ENCODE peak calls at places on chromosomes 12 and 14, in ten cellular contexts. V is mesenchymal stem cell, T is adrenal gland, C is coronary artery, M is uterus, Q is kidney, Z is HepG2, J is HL-60, A is pancreas, R is lung. G is an unnamed sample.

GRCh38 chr12:59699408-59700144 is 103.7 kb downstream of the SLC16A7 start:
- DNase-seq in V (peak), T (no peak), C (no peak), M (no peak), Q (no peak), Z (no peak), J (peak), A (no peak), R (no peak), G (no peak)

GRCh38 chr12:47838286-47838931 is 18.7 kb upstream of the HDAC7 start:
- DNase-seq in V (peak), T (peak), C (peak), M (no peak), Q (no peak), Z (peak), J (no peak), A (no peak), R (no peak), G (no peak)

GRCh38 chr12:89345830-89346740 is 6.2 kb downstream of the DUSP6 start:
- DNase-seq in V (peak), T (peak), C (no peak), M (no peak), Q (no peak), Z (no peak), J (peak), A (peak), R (peak), G (no peak)

GRCh38 chr14:93712838-93713724 is 75.2 kb downstream of the PRIMA1 start:
- DNase-seq in V (no peak), T (no peak), C (peak), M (no peak), Q (peak), Z (no peak), J (no peak), A (no peak), R (no peak), G (no peak)

GRCh38 chr14:41167040-41167439 is 439.6 kb upstream of the LRFN5 start:
- DNase-seq in V (no peak), T (no peak), C (no peak), M (no peak), Q (no peak), Z (no peak), J (no peak), A (no peak), R (no peak), G (no peak)

GRCh38 chr14:105148604-105149145 is 19.9 kb downstream of the JAG2 start:
- DNase-seq in V (no peak), T (no peak), C (no peak), M (no peak), Q (no peak), Z (no peak), J (no peak), A (no peak), R (no peak), G (no peak)

GRCh38 chr12:127257366-127257935 is 1009.5 kb upstream of the TMEM132C start:
- DNase-seq in V (no peak), T (no peak), C (no peak), M (no peak), Q (no peak), Z (no peak), J (no peak), A (no peak), R (no peak), G (no peak)

GRCh38 chr12:75722714-75723200 is 211.3 kb upstream of the KRR1 start:
- DNase-seq in V (peak), T (peak), C (no peak), M (peak), Q (no peak), Z (peak), J (peak), A (peak), R (peak), G (peak)

GRCh38 chr12:75862692-75863471 is 168.7 kb downstream of the PHLDA1 start:
- DNase-seq in V (peak), T (peak), C (no peak), M (no peak), Q (no peak), Z (peak), J (no peak), A (no peak), R (no peak), G (no peak)

GRCh38 chr14:38336298-38336697 is 80.4 kb upstream of the CLEC14A start:
- DNase-seq in V (no peak), T (no peak), C (no peak), M (no peak), Q (no peak), Z (no peak), J (no peak), A (no peak), R (no peak), G (no peak)

GRCh38 chr14:95346820-95347219 is 27.1 kb upstream of the CLMN start:
- DNase-seq in V (no peak), T (no peak), C (no peak), M (no peak), Q (no peak), Z (no peak), J (no peak), A (no peak), R (no peak), G (peak)

GRCh38 chr12:74620932-74621331 is 83.3 kb downstream of the ATXN7L3B start:
- DNase-seq in V (no peak), T (no peak), C (no peak), M (no peak), Q (no peak), Z (no peak), J (no peak), A (no peak), R (no peak), G (no peak)

GRCh38 chr14:39219075-39219499 is 14.6 kb upstream of the MIA2 start:
- DNase-seq in V (no peak), T (peak), C (no peak), M (no peak), Q (no peak), Z (peak), J (no peak), A (no peak), R (no peak), G (no peak)

GRCh38 chr12:94192506-94192905 is 44.1 kb downstream of the PLXNC1 start:
- DNase-seq in V (no peak), T (no peak), C (no peak), M (no peak), Q (no peak), Z (no peak), J (no peak), A (no peak), R (no peak), G (no peak)

GRCh38 chr12:90858261-90858660 is 96.7 kb downstream of the CCER1 start:
- DNase-seq in V (no peak), T (no peak), C (no peak), M (no peak), Q (no peak), Z (peak), J (no peak), A (peak), R (no peak), G (no peak)

GRCh38 chr12:116133149-116133548 is 144.3 kb downstream of the MED13L start:
- DNase-seq in V (peak), T (no peak), C (no peak), M (no peak), Q (no peak), Z (peak), J (peak), A (no peak), R (no peak), G (no peak)

GRCh38 chr14:55077155-55077554 is 25.7 kb downstream of the MAPK1IP1L start:
- DNase-seq in V (peak), T (no peak), C (no peak), M (no peak), Q (no peak), Z (peak), J (no peak), A (no peak), R (no peak), G (no peak)

GRCh38 chr14:104735830-104736642 is 12.0 kb downstream of the ADSS1 start:
- DNase-seq in V (peak), T (peak), C (peak), M (peak), Q (peak), Z (peak), J (no peak), A (no peak), R (peak), G (peak)

GRCh38 chr12:85829391-85829790 is 6.8 kb downstream of the RASSF9 start:
- DNase-seq in V (no peak), T (no peak), C (no peak), M (no peak), Q (no peak), Z (no peak), J (no peak), A (no peak), R (no peak), G (no peak)

GRCh38 chr14:55265197-55265596 is 6.0 kb upstream of the FBXO34 start:
- DNase-seq in V (no peak), T (no peak), C (no peak), M (no peak), Q (no peak), Z (peak), J (peak), A (no peak), R (no peak), G (no peak)

GRCh38 chr14:99870617-99871016 is 77.4 kb downstream of the EML1 start:
- DNase-seq in V (no peak), T (no peak), C (no peak), M (no peak), Q (no peak), Z (no peak), J (no peak), A (no peak), R (no peak), G (no peak)

GRCh38 chr14:76977793-76978730 is 50.4 kb downstream of the IRF2BPL start:
- DNase-seq in V (peak), T (peak), C (no peak), M (peak), Q (peak), Z (peak), J (peak), A (no peak), R (peak), G (peak)

GRCh38 chr12:89373772-89374572 is 21.7 kb upstream of the DUSP6 start:
- DNase-seq in V (peak), T (peak), C (no peak), M (no peak), Q (no peak), Z (no peak), J (no peak), A (no peak), R (no peak), G (no peak)

GRCh38 chr12:109767991-109768900 is 54.6 kb downstream of the FAM222A start:
- DNase-seq in V (no peak), T (no peak), C (peak), M (no peak), Q (peak), Z (no peak), J (no peak), A (no peak), R (no peak), G (peak)

GRCh38 chr14:47658041-47658440 is 17.4 kb downstream of the MDGA2 start:
- DNase-seq in V (no peak), T (no peak), C (no peak), M (no peak), Q (no peak), Z (no peak), J (no peak), A (no peak), R (no peak), G (no peak)

GRCh38 chr12:127025545-127025944 is 1241.4 kb upstream of the TMEM132C start:
- DNase-seq in V (no peak), T (no peak), C (no peak), M (no peak), Q (no peak), Z (no peak), J (no peak), A (no peak), R (no peak), G (no peak)

GRCh38 chr12:93378373-93379310 is 917 bp downstream of the NUDT4 start:
- DNase-seq in V (peak), T (peak), C (no peak), M (peak), Q (peak), Z (no peak), J (no peak), A (no peak), R (peak), G (no peak)

GRCh38 chr12:12897286-12897685 is 5.9 kb downstream of the GPRC5A start:
- DNase-seq in V (no peak), T (no peak), C (no peak), M (no peak), Q (no peak), Z (no peak), J (no peak), A (no peak), R (no peak), G (no peak)

GRCh38 chr12:94649349-94650142 is 811 bp downstream of the TMCC3 start:
- DNase-seq in V (peak), T (peak), C (no peak), M (peak), Q (peak), Z (no peak), J (no peak), A (peak), R (peak), G (no peak)

GRCh38 chr14:70188292-70188607 is 501 bp downstream of the SLC8A3 start:
- DNase-seq in V (no peak), T (no peak), C (no peak), M (no peak), Q (no peak), Z (no peak), J (no peak), A (no peak), R (no peak), G (no peak)

GRCh38 chr12:132513458-132514135 is 23.6 kb downstream of the FBRSL1 start:
- DNase-seq in V (no peak), T (no peak), C (no peak), M (no peak), Q (no peak), Z (no peak), J (no peak), A (no peak), R (no peak), G (no peak)

GRCh38 chr14:95389471-95390011 is 69.8 kb upstream of the CLMN start:
- DNase-seq in V (no peak), T (peak), C (peak), M (peak), Q (peak), Z (no peak), J (no peak), A (peak), R (no peak), G (peak)

GRCh38 chr12:30106204-30106603 is 322.5 kb upstream of the TMTC1 start:
- DNase-seq in V (no peak), T (no peak), C (no peak), M (no peak), Q (no peak), Z (no peak), J (no peak), A (no peak), R (no peak), G (no peak)

GRCh38 chr14:95286649-95287048 is 33.1 kb downstream of the CLMN start:
- DNase-seq in V (no peak), T (no peak), C (no peak), M (no peak), Q (no peak), Z (no peak), J (no peak), A (no peak), R (no peak), G (no peak)

GRCh38 chr14:86942939-86943338 is 1050.0 kb downstream of the GALC start:
- DNase-seq in V (no peak), T (no peak), C (no peak), M (no peak), Q (no peak), Z (no peak), J (no peak), A (no peak), R (no peak), G (no peak)

GRCh38 chr12:4857472-4858291 is 52.0 kb upstream of the KCNA1 start:
- DNase-seq in V (peak), T (peak), C (no peak), M (peak), Q (peak), Z (peak), J (no peak), A (peak), R (peak), G (no peak)

GRCh38 chr12:27549231-27549800 is 25.3 kb downstream of the PPFIBP1 start:
- DNase-seq in V (peak), T (no peak), C (no peak), M (no peak), Q (no peak), Z (peak), J (no peak), A (no peak), R (no peak), G (no peak)

GRCh38 chr14:37167151-37168047 is 5.0 kb downstream of the SLC25A21 start:
- DNase-seq in V (no peak), T (no peak), C (no peak), M (no peak), Q (no peak), Z (no peak), J (no peak), A (no peak), R (no peak), G (no peak)
- H3K4me3 ChIP-seq in V (no peak), T (no peak), C (no peak), M (no peak), Q (no peak), Z (no peak), J (no peak), A (no peak), R (no peak), G (no peak)

GRCh38 chr14:98775892-98776291 is 496.1 kb downstream of the BCL11B start:
- DNase-seq in V (no peak), T (no peak), C (no peak), M (no peak), Q (no peak), Z (no peak), J (no peak), A (no peak), R (no peak), G (no peak)

GRCh38 chr14:98769326-98769725 is 502.7 kb downstream of the BCL11B start:
- DNase-seq in V (no peak), T (no peak), C (no peak), M (no peak), Q (no peak), Z (no peak), J (no peak), A (no peak), R (no peak), G (no peak)

GRCh38 chr14:98770151-98770550 is 501.8 kb downstream of the BCL11B start:
- DNase-seq in V (no peak), T (no peak), C (no peak), M (no peak), Q (no peak), Z (no peak), J (no peak), A (no peak), R (no peak), G (no peak)

DNA sequence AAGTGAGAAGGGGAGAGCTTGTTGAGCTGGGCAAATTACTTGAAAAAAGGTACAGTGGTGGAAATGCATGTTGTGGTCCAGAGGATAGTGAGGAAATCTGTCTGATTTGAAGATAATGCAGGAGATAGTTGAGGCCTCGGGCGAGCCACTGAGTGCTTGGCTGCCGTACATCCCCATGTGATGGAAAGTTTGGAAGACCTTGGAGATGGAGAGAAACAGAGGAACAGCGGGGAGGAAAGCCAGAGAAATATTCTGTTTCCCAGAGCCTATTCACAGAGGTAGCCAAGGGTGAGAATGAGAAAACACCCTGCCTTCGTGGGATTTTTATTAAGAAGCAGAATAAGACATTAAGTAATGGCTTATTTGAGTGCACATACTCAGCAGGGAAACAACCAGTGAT is 498.2 kb downstream of the BCL11B start:
- DNase-seq in V (no peak), T (no peak), C (no peak), M (no peak), Q (no peak), Z (no peak), J (no peak), A (no peak), R (no peak), G (no peak)
- H3K4me3 ChIP-seq in V (no peak), T (no peak), C (no peak), M (no peak), Q (no peak), Z (no peak), J (no peak), A (no peak), R (no peak), G (no peak)

GRCh38 chr12:70604662-70605061 is 32.6 kb downstream of the PTPRB start:
- DNase-seq in V (no peak), T (no peak), C (no peak), M (no peak), Q (no peak), Z (no peak), J (no peak), A (no peak), R (no peak), G (no peak)

GRCh38 chr12:70608184-70608583 is 29.0 kb downstream of the PTPRB start:
- DNase-seq in V (no peak), T (no peak), C (no peak), M (no peak), Q (no peak), Z (no peak), J (no peak), A (no peak), R (no peak), G (no peak)

GRCh38 chr12:70607107-70607506 is 30.1 kb downstream of the PTPRB start:
- DNase-seq in V (no peak), T (no peak), C (no peak), M (no peak), Q (no peak), Z (no peak), J (no peak), A (no peak), R (no peak), G (no peak)

GRCh38 chr12:70603044-70603443 is 34.2 kb downstream of the PTPRB start:
- DNase-seq in V (no peak), T (no peak), C (no peak), M (no peak), Q (no peak), Z (no peak), J (no peak), A (no peak), R (no peak), G (no peak)

DNA sequence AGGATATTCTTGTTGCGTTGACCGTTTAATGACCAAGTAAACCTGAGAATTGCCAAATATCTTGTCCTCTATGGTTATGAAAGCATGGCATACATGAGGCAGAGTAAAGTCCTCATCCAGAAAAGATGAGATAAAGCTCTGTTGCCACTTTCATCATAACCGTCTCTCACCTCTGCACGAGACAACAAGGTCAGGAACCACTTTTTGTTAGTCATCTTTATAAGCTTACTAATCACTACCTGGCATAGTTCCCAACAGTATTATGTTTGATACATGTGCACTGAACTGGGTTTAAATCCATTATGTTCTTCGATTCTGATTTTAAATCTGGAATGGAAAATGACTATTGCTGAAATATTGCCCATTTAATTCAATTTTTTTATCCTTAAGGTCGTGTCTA is 31.2 kb downstream of the PTPRB start:
- DNase-seq in V (no peak), T (no peak), C (no peak), M (no peak), Q (no peak), Z (peak), J (no peak), A (no peak), R (no peak), G (no peak)
- H3K4me3 ChIP-seq in V (no peak), T (no peak), C (no peak), M (no peak), Q (peak), Z (no peak), J (no peak), A (no peak), R (no peak), G (no peak)

GRCh38 chr12:53999596-54000104 is 311 bp upstream of the HOXC9 start:
- DNase-seq in V (peak), T (peak), C (no peak), M (peak), Q (peak), Z (peak), J (no peak), A (no peak), R (no peak), G (no peak)

GRCh38 chr12:53998900-53999236 is 1.1 kb upstream of the HOXC9 start:
- DNase-seq in V (no peak), T (no peak), C (no peak), M (no peak), Q (no peak), Z (no peak), J (no peak), A (no peak), R (no peak), G (no peak)

GRCh38 chr12:54000774-54001114 is 783 bp downstream of the HOXC9 start:
- DNase-seq in V (no peak), T (no peak), C (no peak), M (no peak), Q (no peak), Z (no peak), J (no peak), A (no peak), R (no peak), G (no peak)

GRCh38 chr12:54001283-54002187 is 1.6 kb downstream of the HOXC9 start:
- DNase-seq in V (no peak), T (no peak), C (no peak), M (no peak), Q (no peak), Z (no peak), J (no peak), A (no peak), R (no peak), G (no peak)

DNA sequence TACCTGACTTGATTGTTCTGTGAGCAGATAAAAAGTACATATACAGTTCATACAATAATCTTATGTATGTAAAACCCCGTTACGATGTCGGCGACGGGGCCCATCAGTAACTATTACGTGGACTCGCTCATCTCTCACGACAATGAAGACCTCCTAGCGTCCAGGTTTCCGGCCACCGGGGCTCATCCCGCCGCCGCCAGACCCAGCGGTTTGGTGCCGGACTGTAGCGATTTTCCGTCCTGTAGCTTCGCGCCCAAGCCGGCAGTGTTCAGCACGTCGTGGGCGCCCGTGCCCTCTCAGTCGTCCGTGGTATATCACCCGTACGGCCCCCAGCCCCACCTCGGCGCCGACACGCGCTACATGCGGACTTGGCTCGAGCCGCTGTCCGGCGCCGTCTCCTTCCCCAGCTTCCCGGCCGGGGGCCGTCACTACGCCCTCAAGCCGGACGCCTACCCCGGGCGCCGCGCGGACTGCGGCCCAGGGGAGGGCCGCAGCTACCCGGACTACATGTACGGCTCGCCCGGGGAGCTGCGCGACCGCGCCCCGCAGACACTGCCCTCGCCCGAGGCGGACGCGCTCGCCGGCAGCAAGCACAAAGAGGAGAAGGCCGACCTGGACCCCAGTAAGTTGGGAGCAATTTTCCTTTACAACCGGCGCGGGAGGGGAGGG is at the start of gene HOXC9:
- DNase-seq in V (no peak), T (peak), C (no peak), M (no peak), Q (peak), Z (no peak), J (no peak), A (no peak), R (no peak), G (no peak)
- H3K4me3 ChIP-seq in V (peak), T (no peak), C (peak), M (peak), Q (peak), Z (peak), J (peak), A (no peak), R (no peak), G (peak)